ENCODE peak calls at places on chromosomes 4 and X, in nine cellular contexts. One of them, this sample, is unnamed.

GRCh38 chr4:48196758-48197504 is 62.9 kb upstream of the TXK start:
- DNase-seq in right cardiac atrium: no peak
- DNase-seq in RPMI7951: no peak
- DNase-seq in Daoy: no peak
- DNase-seq in KG1: no peak
- DNase-seq in breast epithelium: no peak
- DNase-seq in hypothalamus: no peak
- DNase-seq in ureter: no peak
- DNase-seq in T-cell: no peak
- DNase-seq in this sample: no peak

GRCh38 chrX:106897259-106897658 is 5.9 kb downstream of the RIPPLY1 start:
- DNase-seq in right cardiac atrium: no peak
- DNase-seq in RPMI7951: peak; percentile 49
- DNase-seq in Daoy: peak; percentile 13
- DNase-seq in KG1: no peak
- DNase-seq in breast epithelium: no peak
- DNase-seq in hypothalamus: no peak
- DNase-seq in ureter: no peak
- DNase-seq in T-cell: no peak
- DNase-seq in this sample: no peak

GRCh38 chrX:100410901-100411801 is 1.1 kb upstream of the PCDH19 start:
- DNase-seq in right cardiac atrium: no peak
- DNase-seq in RPMI7951: no peak
- DNase-seq in Daoy: peak; percentile 8
- DNase-seq in KG1: no peak
- DNase-seq in breast epithelium: no peak
- DNase-seq in hypothalamus: no peak
- DNase-seq in ureter: no peak
- DNase-seq in T-cell: no peak
- DNase-seq in this sample: no peak

GRCh38 chrX:12065251-12065650 is 73.0 kb upstream of the FRMPD4 start:
- DNase-seq in right cardiac atrium: no peak
- DNase-seq in RPMI7951: peak; percentile 42
- DNase-seq in Daoy: no peak
- DNase-seq in KG1: no peak
- DNase-seq in breast epithelium: no peak
- DNase-seq in hypothalamus: no peak
- DNase-seq in ureter: no peak
- DNase-seq in T-cell: no peak
- DNase-seq in this sample: no peak

GRCh38 chr4:74042681-74043080 is 4.2 kb upstream of the CXCL3 start:
- DNase-seq in right cardiac atrium: no peak
- DNase-seq in RPMI7951: no peak
- DNase-seq in Daoy: no peak
- DNase-seq in KG1: no peak
- DNase-seq in breast epithelium: no peak
- DNase-seq in hypothalamus: no peak
- DNase-seq in ureter: no peak
- DNase-seq in T-cell: no peak
- DNase-seq in this sample: no peak

GRCh38 chrX:49915352-49916222 is 6.8 kb upstream of the CLCN5 start:
- DNase-seq in right cardiac atrium: no peak
- DNase-seq in RPMI7951: peak; percentile 51
- DNase-seq in Daoy: peak; percentile 22
- DNase-seq in KG1: peak; percentile 2
- DNase-seq in breast epithelium: peak; percentile 26
- DNase-seq in hypothalamus: no peak
- DNase-seq in ureter: no peak
- DNase-seq in T-cell: peak; percentile 31
- DNase-seq in this sample: peak; percentile 33

GRCh38 chrX:132216806-132217202 is 2.4 kb downstream of the RAP2C start:
- DNase-seq in right cardiac atrium: no peak
- DNase-seq in RPMI7951: peak; percentile 17
- DNase-seq in Daoy: peak; percentile 16
- DNase-seq in KG1: peak; percentile 57
- DNase-seq in breast epithelium: no peak
- DNase-seq in hypothalamus: no peak
- DNase-seq in ureter: no peak
- DNase-seq in T-cell: no peak
- DNase-seq in this sample: no peak

GRCh38 chrX:133986008-133986683 is 752 bp upstream of the GPC3 start:
- DNase-seq in right cardiac atrium: no peak
- DNase-seq in RPMI7951: no peak
- DNase-seq in Daoy: no peak
- DNase-seq in KG1: no peak
- DNase-seq in breast epithelium: no peak
- DNase-seq in hypothalamus: no peak
- DNase-seq in ureter: no peak
- DNase-seq in T-cell: no peak
- DNase-seq in this sample: no peak

GRCh38 chr4:55762815-55763214 is 56.8 kb upstream of the EXOC1L start:
- DNase-seq in right cardiac atrium: no peak
- DNase-seq in RPMI7951: no peak
- DNase-seq in Daoy: no peak
- DNase-seq in KG1: no peak
- DNase-seq in breast epithelium: no peak
- DNase-seq in hypothalamus: no peak
- DNase-seq in ureter: no peak
- DNase-seq in T-cell: no peak
- DNase-seq in this sample: no peak

GRCh38 chr4:177374966-177375365 is 65.3 kb downstream of the NEIL3 start:
- DNase-seq in right cardiac atrium: no peak
- DNase-seq in RPMI7951: no peak
- DNase-seq in Daoy: no peak
- DNase-seq in KG1: no peak
- DNase-seq in breast epithelium: no peak
- DNase-seq in hypothalamus: no peak
- DNase-seq in ureter: no peak
- DNase-seq in T-cell: no peak
- DNase-seq in this sample: no peak

GRCh38 chr4:10521386-10521785 is 64.2 kb upstream of the ZNF518B start:
- DNase-seq in right cardiac atrium: no peak
- DNase-seq in RPMI7951: no peak
- DNase-seq in Daoy: no peak
- DNase-seq in KG1: no peak
- DNase-seq in breast epithelium: no peak
- DNase-seq in hypothalamus: no peak
- DNase-seq in ureter: no peak
- DNase-seq in T-cell: no peak
- DNase-seq in this sample: no peak

GRCh38 chr4:174218127-174218790 is 65.2 kb downstream of the FBXO8 start:
- DNase-seq in right cardiac atrium: no peak
- DNase-seq in RPMI7951: no peak
- DNase-seq in Daoy: no peak
- DNase-seq in KG1: no peak
- DNase-seq in breast epithelium: no peak
- DNase-seq in hypothalamus: no peak
- DNase-seq in ureter: no peak
- DNase-seq in T-cell: no peak
- DNase-seq in this sample: no peak

GRCh38 chr4:75895744-75896314 is 6.4 kb downstream of the PPEF2 start:
- DNase-seq in right cardiac atrium: no peak
- DNase-seq in RPMI7951: peak; percentile 20
- DNase-seq in Daoy: peak; percentile 5
- DNase-seq in KG1: no peak
- DNase-seq in breast epithelium: no peak
- DNase-seq in hypothalamus: no peak
- DNase-seq in ureter: no peak
- DNase-seq in T-cell: peak; percentile 10
- DNase-seq in this sample: no peak

GRCh38 chr4:53997901-53998300 is 66.5 kb downstream of the CHIC2 start:
- DNase-seq in right cardiac atrium: no peak
- DNase-seq in RPMI7951: no peak
- DNase-seq in Daoy: no peak
- DNase-seq in KG1: peak; percentile 17
- DNase-seq in breast epithelium: no peak
- DNase-seq in hypothalamus: no peak
- DNase-seq in ureter: no peak
- DNase-seq in T-cell: no peak
- DNase-seq in this sample: no peak

GRCh38 chr4:140130677-140131076 is 23.3 kb downstream of the MAML3 start:
- DNase-seq in right cardiac atrium: no peak
- DNase-seq in RPMI7951: peak; percentile 41
- DNase-seq in Daoy: no peak
- DNase-seq in KG1: no peak
- DNase-seq in breast epithelium: peak; percentile 44
- DNase-seq in hypothalamus: no peak
- DNase-seq in ureter: peak; percentile 74
- DNase-seq in T-cell: no peak
- DNase-seq in this sample: no peak

GRCh38 chr4:162830899-162831298 is 335.8 kb downstream of the NAF1 start:
- DNase-seq in right cardiac atrium: no peak
- DNase-seq in RPMI7951: no peak
- DNase-seq in Daoy: no peak
- DNase-seq in KG1: no peak
- DNase-seq in breast epithelium: no peak
- DNase-seq in hypothalamus: no peak
- DNase-seq in ureter: no peak
- DNase-seq in T-cell: no peak
- DNase-seq in this sample: no peak

GRCh38 chrX:13101439-13102139 is 57.2 kb upstream of the FAM9C start:
- DNase-seq in right cardiac atrium: peak; percentile 73
- DNase-seq in RPMI7951: peak; percentile 91
- DNase-seq in Daoy: peak; percentile 86
- DNase-seq in KG1: no peak
- DNase-seq in breast epithelium: peak; percentile 57
- DNase-seq in hypothalamus: no peak
- DNase-seq in ureter: peak; percentile 77
- DNase-seq in T-cell: no peak
- DNase-seq in this sample: no peak

GRCh38 chr4:9812530-9813340 is 31.3 kb downstream of the DRD5 start:
- DNase-seq in right cardiac atrium: no peak
- DNase-seq in RPMI7951: no peak
- DNase-seq in Daoy: peak; percentile 13
- DNase-seq in KG1: no peak
- DNase-seq in breast epithelium: no peak
- DNase-seq in hypothalamus: no peak
- DNase-seq in ureter: no peak
- DNase-seq in T-cell: no peak
- DNase-seq in this sample: no peak

GRCh38 chr4:112881842-112882241 is 167.6 kb upstream of the ANK2 start:
- DNase-seq in right cardiac atrium: no peak
- DNase-seq in RPMI7951: no peak
- DNase-seq in Daoy: no peak
- DNase-seq in KG1: no peak
- DNase-seq in breast epithelium: no peak
- DNase-seq in hypothalamus: peak; percentile 8
- DNase-seq in ureter: no peak
- DNase-seq in T-cell: no peak
- DNase-seq in this sample: no peak